ENCODE peak calls at places on chromosomes 6 and 20, in four cellular contexts. S, J, P and I are unnamed samples.

GRCh38 chr6:21931641-21932335 is 338.2 kb downstream of the SOX4 start:
- DNase-seq in J (no peak), S (no peak), P (no peak), I (no peak)

GRCh38 chr6:150252714-150253444 is 110.0 kb downstream of the PPP1R14C start:
- DNase-seq in J (peak), P (no peak), S (no peak), I (no peak)

GRCh38 chr6:128508588-128509296 is 11.7 kb downstream of the PTPRK start:
- DNase-seq in J (no peak), S (no peak), P (no peak), I (no peak)

GRCh38 chr6:127160484-127160883 is 42.0 kb downstream of the RSPO3 start:
- DNase-seq in S (no peak), J (no peak), P (no peak), I (no peak)

GRCh38 chr20:51600016-51600420 is 57.5 kb upstream of the NFATC2 start:
- DNase-seq in P (no peak), S (no peak), J (peak), I (no peak)

GRCh38 chr6:37168809-37169457 is 1.0 kb upstream of the PIM1 start:
- DNase-seq in J (peak), S (no peak), P (no peak), I (no peak)

GRCh38 chr6:84618836-84619235 is 145.6 kb downstream of the TBX18 start:
- DNase-seq in S (no peak), P (no peak), J (no peak), I (no peak)

GRCh38 chr6:7126759-7127158 is 19.0 kb downstream of the RREB1 start:
- DNase-seq in S (no peak), P (peak), J (no peak), I (no peak)

GRCh38 chr6:42911171-42912021 is 4.5 kb upstream of the PTCRA start:
- DNase-seq in J (no peak), P (no peak), S (no peak), I (no peak)

GRCh38 chr6:145887969-145888368 is 73.4 kb upstream of the FBXO30 start:
- DNase-seq in P (peak), S (no peak), J (no peak), I (no peak)

GRCh38 chr6:36442671-36443497 is at the start of the genes KCTD20 and PXT1:
- DNase-seq in J (peak), S (peak), P (peak), I (peak)

GRCh38 chr20:59578602-59579403 is 25.5 kb upstream of the PHACTR3 start:
- DNase-seq in J (no peak), P (no peak), S (no peak), I (no peak)

GRCh38 chr6:154766288-154766687 is 33.1 kb downstream of the SCAF8 start:
- DNase-seq in J (no peak), S (no peak), P (no peak), I (no peak)

GRCh38 chr6:33375143-33375649 is 16.4 kb upstream of the KIFC1 start:
- DNase-seq in J (no peak), P (peak), S (no peak), I (no peak)

GRCh38 chr20:31915491-31916280 is 36.2 kb downstream of the PDRG1 start:
- DNase-seq in P (no peak), S (no peak), J (no peak), I (no peak)

GRCh38 chr20:62808211-62808865 is 3.7 kb downstream of the OGFR start:
- DNase-seq in S (no peak), P (peak), J (peak), I (peak)

GRCh38 chr6:26532699-26533523 is 5.3 kb upstream of the HMGN4 start:
- DNase-seq in S (peak), P (peak), J (peak), I (no peak)

GRCh38 chr6:108203189-108204119 is 37.6 kb downstream of the NR2E1 start:
- DNase-seq in S (peak), P (no peak), J (no peak), I (no peak)

GRCh38 chr6:139534472-139535115 is 160.1 kb upstream of the CITED2 start:
- DNase-seq in P (no peak), J (no peak), S (no peak), I (no peak)

GRCh38 chr6:39453236-39453635 is 130.7 kb upstream of the KCNK16 start:
- DNase-seq in P (no peak), S (no peak), J (no peak), I (no peak)

GRCh38 chr20:47821481-47822100 is 36.3 kb upstream of the SULF2 start:
- DNase-seq in S (no peak), P (no peak), J (no peak), I (no peak)

GRCh38 chr20:34578521-34579147 is 20.1 kb downstream of the MAP1LC3A start:
- DNase-seq in P (no peak), S (no peak), J (no peak), I (no peak)

GRCh38 chr6:4466769-4467480 is 309.3 kb upstream of the CDYL start:
- DNase-seq in J (no peak), S (no peak), P (no peak), I (no peak)

GRCh38 chr20:19598117-19598516 is 159.9 kb upstream of the RIN2 start:
- DNase-seq in P (no peak), J (no peak), S (no peak), I (no peak)

GRCh38 chr20:381581-382290 is 1.2 kb downstream of the TRIB3 start:
- DNase-seq in S (peak), P (peak), J (peak), I (peak)

GRCh38 chr6:46056906-46057529 is 41.4 kb upstream of the CLIC5 start:
- DNase-seq in J (no peak), P (no peak), S (no peak), I (no peak)

GRCh38 chr6:156883497-156884252 is 106.5 kb downstream of the ARID1B start:
- DNase-seq in P (no peak), S (no peak), J (no peak), I (no peak)

GRCh38 chr6:90709597-90709996 is 122.7 kb upstream of the MAP3K7 start:
- DNase-seq in J (no peak), P (no peak), S (no peak), I (no peak)

GRCh38 chr20:1287306-1287705 is 21.2 kb downstream of the SNPH start:
- DNase-seq in P (no peak), J (no peak), S (no peak), I (no peak)

GRCh38 chr6:121849477-121849876 is 414.0 kb downstream of the GJA1 start:
- DNase-seq in J (peak), P (peak), S (no peak), I (peak)

GRCh38 chr6:38264605-38265004 is 375.1 kb downstream of the BTBD9 start:
- DNase-seq in P (no peak), J (no peak), S (no peak), I (no peak)

GRCh38 chr20:4545526-4545925 is 176.2 kb upstream of the PRND start:
- DNase-seq in J (no peak), S (no peak), P (no peak), I (no peak)

GRCh38 chr6:31794294-31794865 is 1.2 kb downstream of the VARS1 start:
- DNase-seq in P (peak), S (no peak), J (peak), I (no peak)

GRCh38 chr20:2507875-2508630 is 662 bp downstream of the ZNF343 start:
- DNase-seq in S (no peak), P (no peak), J (peak), I (peak)

GRCh38 chr6:16238057-16238657 is at the start of gene GMPR:
- DNase-seq in J (peak), P (peak), S (no peak), I (peak)

GRCh38 chr6:16236648-16237199 is 1.7 kb upstream of the GMPR start:
- DNase-seq in J (peak), S (peak), P (no peak), I (no peak)

GRCh38 chr6:16238658-16239089 is 287 bp downstream of the GMPR start:
- DNase-seq in S (no peak), J (peak), P (no peak), I (no peak)

GRCh38 chr6:16236009-16236501 is 2.3 kb upstream of the GMPR start:
- DNase-seq in J (no peak), S (no peak), P (no peak), I (no peak)

DNA sequence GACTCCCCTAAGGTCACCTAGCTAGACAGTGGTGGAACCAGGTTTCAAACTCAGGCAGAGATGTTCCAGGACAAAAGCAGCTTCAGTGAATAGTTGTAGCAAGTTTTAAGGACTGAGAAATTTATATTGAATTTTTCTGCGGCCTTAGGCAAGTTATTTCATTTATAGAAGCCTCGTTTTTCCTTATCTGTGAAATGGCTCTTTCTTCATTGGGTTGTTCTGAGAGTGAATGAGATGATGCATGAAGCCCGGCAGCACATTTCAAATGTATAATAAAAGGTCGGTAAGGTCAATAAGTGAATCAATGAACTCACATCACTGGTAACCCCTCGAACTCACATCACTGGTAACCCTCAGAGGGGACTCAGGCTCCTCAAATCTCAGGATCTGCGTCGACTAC is 1.1 kb upstream of the GMPR start:
- DNase-seq in P (no peak), J (no peak), S (no peak), I (no peak)
- TF ChIP-seq SPI1 in P (no peak), J (no peak), S (no peak), I (no peak)

DNA sequence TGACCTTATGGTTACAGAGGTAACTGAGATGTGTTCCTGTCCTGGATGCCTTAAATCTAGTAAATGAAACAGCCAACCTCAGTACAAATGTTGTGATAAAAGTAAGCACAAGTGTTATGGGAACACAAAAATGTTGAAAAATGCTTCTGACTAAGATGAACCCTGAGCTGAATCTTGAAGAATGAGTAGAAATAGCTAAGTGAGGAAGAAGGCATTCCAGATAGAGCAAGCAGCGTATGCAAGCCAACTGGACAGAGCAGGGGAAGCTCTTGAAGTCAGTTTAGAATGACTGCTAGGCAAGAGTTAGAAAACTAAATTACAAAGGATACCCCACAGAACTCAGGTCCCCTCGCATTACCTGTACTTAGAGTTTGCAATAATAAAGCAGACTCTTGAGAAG is 2.1 kb downstream of the FBXO9 start:
- DNase-seq in P (no peak), S (no peak), J (no peak), I (no peak)
- TF ChIP-seq SPI1 in P (no peak), S (no peak), J (no peak), I (no peak)

GRCh38 chr6:111692327-111693164 is 86.9 kb upstream of the TRAF3IP2 start:
- DNase-seq in P (no peak), S (no peak), J (no peak), I (no peak)
- TF ChIP-seq SPI1 in P (no peak), S (no peak), J (no peak), I (no peak)

GRCh38 chr6:109230444-109230843 is 135.1 kb downstream of the CEP57L1 start:
- DNase-seq in P (no peak), J (no peak), S (no peak), I (no peak)
- TF ChIP-seq SPI1 in P (no peak), J (no peak), S (no peak), I (no peak)